ENCODE peak calls at places on chromosomes 11 and 22, in five cellular contexts. P is HepG2, S is A549, D is K562, N is GM12878. J is an unnamed sample.

GRCh38 chr11:62974848-62975522 is 9.8 kb downstream of the SLC22A6 start:
- DNase-seq in P (peak; percentile 6), S (peak; percentile 54), D (peak; percentile 41), N (no peak), J (peak; percentile 81)

GRCh38 chr11:116853461-116854073 is 16.1 kb upstream of the APOA1 start:
- DNase-seq in P (no peak), S (no peak), D (no peak), N (peak; percentile 90), J (no peak)

GRCh38 chr11:27124514-27125264 is 84.1 kb downstream of the BBOX1 start:
- DNase-seq in P (peak; percentile 4), S (no peak), D (no peak), N (no peak), J (no peak)

GRCh38 chr11:35594680-35595079 is 23.6 kb upstream of the FJX1 start:
- DNase-seq in P (no peak), S (no peak), D (no peak), N (no peak), J (no peak)

GRCh38 chr11:100646545-100646944 is 40.5 kb upstream of the ARHGAP42 start:
- DNase-seq in P (no peak), S (no peak), D (no peak), N (no peak), J (no peak)

GRCh38 chr11:57568330-57568766 is 876 bp upstream of the UBE2L6 start:
- DNase-seq in P (peak; percentile 49), S (no peak), D (no peak), N (peak; percentile 51), J (peak; percentile 93)

GRCh38 chr11:126874831-126875230 is 125.7 kb downstream of the KIRREL3 start:
- DNase-seq in P (no peak), S (no peak), D (peak; percentile 20), N (no peak), J (peak; percentile 68)

GRCh38 chr22:47787501-47788227 is 1025.2 kb downstream of the TBC1D22A start:
- DNase-seq in P (no peak), S (no peak), D (no peak), N (no peak), J (no peak)

GRCh38 chr22:37502342-37503182 is 16.4 kb upstream of the MFNG start:
- DNase-seq in P (peak; percentile 88), S (peak; percentile 36), D (no peak), N (no peak), J (no peak)

DNA sequence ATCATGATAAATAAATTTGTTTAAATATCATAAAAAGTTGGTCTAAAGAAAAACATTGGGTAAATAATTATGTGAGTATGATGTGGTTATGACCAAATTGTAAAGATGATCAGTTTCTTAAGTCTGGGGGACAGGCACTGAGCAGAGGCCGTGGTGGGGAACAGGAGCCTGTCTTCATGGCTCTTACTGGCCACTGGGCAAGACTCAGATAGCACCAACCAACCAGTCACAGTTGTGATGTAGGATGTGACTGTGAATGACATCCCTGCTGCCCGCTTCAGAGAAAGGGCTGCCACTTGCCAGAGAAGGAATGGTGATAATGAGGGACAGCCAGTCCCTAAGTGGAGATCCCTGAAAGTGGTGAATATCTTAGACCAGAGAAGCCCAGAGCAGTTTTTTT is 7.0 kb downstream of the PTPRJ start:
- DNase-seq in P (no peak), S (no peak), D (no peak), N (no peak), J (no peak)
- H3K4me2 ChIP-seq in P (no peak overlapping the region), S (peak overlapping the region; percentile 51), D (no peak overlapping the region), N (peak overlapping the region; percentile 91), J (no peak overlapping the region)

DNA sequence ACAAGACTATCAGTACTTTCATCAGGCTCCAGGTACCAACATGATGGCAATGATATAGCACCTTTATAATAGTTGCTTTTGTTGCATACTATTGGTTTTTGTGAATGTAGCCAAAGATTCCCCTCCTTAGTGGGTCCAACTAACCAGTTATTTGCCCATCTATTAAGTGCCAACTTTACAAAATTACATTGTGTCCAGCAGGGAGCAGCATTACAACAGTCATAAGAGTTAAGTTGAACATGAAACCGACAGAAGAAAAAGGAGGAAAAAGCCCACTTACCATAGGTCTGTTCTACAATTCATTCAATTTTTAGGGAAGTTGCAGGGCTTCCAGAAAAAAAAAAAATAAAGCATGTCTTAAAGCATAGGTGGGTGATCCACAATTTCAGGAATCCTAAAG is 21.6 kb downstream of the IMMP1L start:
- DNase-seq in P (peak; percentile 53), S (no peak), D (no peak), N (no peak), J (peak; percentile 72)
- TF ChIP-seq JUNB in P (no peak), S (no peak), D (no peak), N (no peak), J (no peak)

GRCh38 chr11:134418119-134418840 is 6.2 kb upstream of the B3GAT1 start:
- DNase-seq in P (no peak), S (no peak), D (no peak), N (no peak), J (peak; percentile 29)
- H3K4me2 ChIP-seq in P (no peak overlapping the region), S (no peak overlapping the region), D (no peak overlapping the region), N (no peak overlapping the region), J (no peak overlapping the region)

GRCh38 chr11:70364745-70365535 is 33.4 kb upstream of the CTTN start:
- DNase-seq in P (no peak), S (no peak), D (no peak), N (peak; percentile 3), J (no peak)
- TF ChIP-seq JUNB in P (no peak), S (no peak), D (no peak), N (no peak), J (no peak)

J was measured in GM23338.